ENCODE peak calls at places on chromosomes 13 and 19, in four cellular contexts. One of them, this sample, is unnamed.
A peak's percentile ranks its signal among the peaks of the same experiment; 100 is the strongest.

GRCh38 chr13:45350152-45350551 is 9.2 kb upstream of the TPT1 start:
- DNase-seq in HS-5: no peak
- DNase-seq in activated naive CD4-positive, alpha-beta T cell treated with anti-CD3 and anti-CD28 coated beads for 36 hours: no peak
- DNase-seq in brain microvascular endothelial cell: no peak
- DNase-seq in this sample: no peak

GRCh38 chr13:99751517-99752199 is 219.9 kb downstream of the ZIC5 start:
- DNase-seq in HS-5: no peak
- DNase-seq in activated naive CD4-positive, alpha-beta T cell treated with anti-CD3 and anti-CD28 coated beads for 36 hours: no peak
- DNase-seq in brain microvascular endothelial cell: no peak
- DNase-seq in this sample: no peak

GRCh38 chr13:45086484-45086883 is 33.8 kb upstream of the GTF2F2 start:
- DNase-seq in HS-5: peak; percentile 57
- DNase-seq in activated naive CD4-positive, alpha-beta T cell treated with anti-CD3 and anti-CD28 coated beads for 36 hours: no peak
- DNase-seq in brain microvascular endothelial cell: no peak
- DNase-seq in this sample: no peak

GRCh38 chr13:76398426-76398825 is 487.8 kb downstream of the KCTD12 start:
- DNase-seq in activated naive CD4-positive, alpha-beta T cell treated with anti-CD3 and anti-CD28 coated beads for 36 hours: no peak
- DNase-seq in brain microvascular endothelial cell: peak; percentile 25
- DNase-seq in HS-5: no peak
- DNase-seq in this sample: no peak

GRCh38 chr13:114038211-114038613 is 64.3 kb upstream of the C13orf46 start:
- DNase-seq in activated naive CD4-positive, alpha-beta T cell treated with anti-CD3 and anti-CD28 coated beads for 36 hours: no peak
- DNase-seq in brain microvascular endothelial cell: no peak
- DNase-seq in HS-5: no peak
- DNase-seq in this sample: no peak

GRCh38 chr19:55117063-55117635 is 288 bp downstream of the PPP1R12C start:
- DNase-seq in HS-5: no peak
- DNase-seq in activated naive CD4-positive, alpha-beta T cell treated with anti-CD3 and anti-CD28 coated beads for 36 hours: peak; percentile 22
- DNase-seq in brain microvascular endothelial cell: no peak
- DNase-seq in this sample: no peak

GRCh38 chr13:50910483-50910805 is 853 bp downstream of the RNASEH2B start:
- DNase-seq in HS-5: no peak
- DNase-seq in activated naive CD4-positive, alpha-beta T cell treated with anti-CD3 and anti-CD28 coated beads for 36 hours: no peak
- DNase-seq in brain microvascular endothelial cell: no peak
- DNase-seq in this sample: no peak

GRCh38 chr19:6464070-6464873 is at the start of gene CRB3:
- DNase-seq in activated naive CD4-positive, alpha-beta T cell treated with anti-CD3 and anti-CD28 coated beads for 36 hours: peak; percentile 59
- DNase-seq in brain microvascular endothelial cell: no peak
- DNase-seq in HS-5: no peak
- DNase-seq in this sample: no peak

GRCh38 chr19:3338541-3339181 is 27.7 kb upstream of the NFIC start:
- DNase-seq in activated naive CD4-positive, alpha-beta T cell treated with anti-CD3 and anti-CD28 coated beads for 36 hours: peak; percentile 66
- DNase-seq in HS-5: no peak
- DNase-seq in brain microvascular endothelial cell: no peak
- DNase-seq in this sample: no peak

GRCh38 chr13:29520671-29521070 is 74.8 kb downstream of the SLC7A1 start:
- DNase-seq in brain microvascular endothelial cell: peak; percentile 84
- DNase-seq in HS-5: peak; percentile 47
- DNase-seq in activated naive CD4-positive, alpha-beta T cell treated with anti-CD3 and anti-CD28 coated beads for 36 hours: no peak
- DNase-seq in this sample: no peak

GRCh38 chr13:111258637-111259036 is 61.8 kb upstream of the TEX29 start:
- DNase-seq in HS-5: no peak
- DNase-seq in brain microvascular endothelial cell: no peak
- DNase-seq in activated naive CD4-positive, alpha-beta T cell treated with anti-CD3 and anti-CD28 coated beads for 36 hours: no peak
- DNase-seq in this sample: no peak

GRCh38 chr13:111632906-111633305 is 312.5 kb downstream of the TEX29 start:
- DNase-seq in activated naive CD4-positive, alpha-beta T cell treated with anti-CD3 and anti-CD28 coated beads for 36 hours: no peak
- DNase-seq in brain microvascular endothelial cell: no peak
- DNase-seq in HS-5: no peak
- DNase-seq in this sample: no peak

GRCh38 chr19:43697295-43697694 is 18.6 kb upstream of the IRGC start:
- DNase-seq in activated naive CD4-positive, alpha-beta T cell treated with anti-CD3 and anti-CD28 coated beads for 36 hours: no peak
- DNase-seq in brain microvascular endothelial cell: no peak
- DNase-seq in HS-5: no peak
- DNase-seq in this sample: no peak

GRCh38 chr13:20567881-20568528 is 1.0 kb downstream of the IFT88 start:
- DNase-seq in HS-5: no peak
- DNase-seq in brain microvascular endothelial cell: peak; percentile 7
- DNase-seq in activated naive CD4-positive, alpha-beta T cell treated with anti-CD3 and anti-CD28 coated beads for 36 hours: no peak
- DNase-seq in this sample: no peak

GRCh38 chr13:33112745-33113144 is 96.5 kb downstream of the KL start:
- DNase-seq in activated naive CD4-positive, alpha-beta T cell treated with anti-CD3 and anti-CD28 coated beads for 36 hours: no peak
- DNase-seq in HS-5: no peak
- DNase-seq in brain microvascular endothelial cell: peak; percentile 67
- DNase-seq in this sample: no peak

GRCh38 chr13:27450921-27451461 is 627 bp upstream of the MTIF3 start:
- DNase-seq in activated naive CD4-positive, alpha-beta T cell treated with anti-CD3 and anti-CD28 coated beads for 36 hours: peak; percentile 28
- DNase-seq in HS-5: no peak
- DNase-seq in brain microvascular endothelial cell: peak; percentile 12
- DNase-seq in this sample: peak; percentile 28

GRCh38 chr13:38167164-38167822 is 182.4 kb upstream of the UFM1 start:
- DNase-seq in activated naive CD4-positive, alpha-beta T cell treated with anti-CD3 and anti-CD28 coated beads for 36 hours: no peak
- DNase-seq in brain microvascular endothelial cell: no peak
- DNase-seq in HS-5: no peak
- DNase-seq in this sample: no peak

GRCh38 chr19:27777726-27778125 is 1435.2 kb downstream of the UQCRFS1 start:
- DNase-seq in activated naive CD4-positive, alpha-beta T cell treated with anti-CD3 and anti-CD28 coated beads for 36 hours: no peak
- DNase-seq in HS-5: no peak
- DNase-seq in brain microvascular endothelial cell: no peak
- DNase-seq in this sample: no peak

GRCh38 chr19:52139291-52140076 is at the start of gene ZNF616:
- DNase-seq in activated naive CD4-positive, alpha-beta T cell treated with anti-CD3 and anti-CD28 coated beads for 36 hours: peak; percentile 99
- DNase-seq in HS-5: peak; percentile 71
- DNase-seq in brain microvascular endothelial cell: peak; percentile 93
- DNase-seq in this sample: peak; percentile 97

GRCh38 chr19:19399733-19400438 is 5.6 kb upstream of the GATAD2A start:
- DNase-seq in activated naive CD4-positive, alpha-beta T cell treated with anti-CD3 and anti-CD28 coated beads for 36 hours: no peak
- DNase-seq in HS-5: no peak
- DNase-seq in brain microvascular endothelial cell: peak; percentile 17
- DNase-seq in this sample: no peak

GRCh38 chr13:43545317-43545874 is 241.4 kb downstream of the ENOX1 start:
- DNase-seq in HS-5: no peak
- DNase-seq in activated naive CD4-positive, alpha-beta T cell treated with anti-CD3 and anti-CD28 coated beads for 36 hours: no peak
- DNase-seq in brain microvascular endothelial cell: peak; percentile 6
- DNase-seq in this sample: no peak

GRCh38 chr13:23750383-23751121 is 138.6 kb downstream of the MIPEP start:
- DNase-seq in brain microvascular endothelial cell: peak; percentile 90
- DNase-seq in HS-5: no peak
- DNase-seq in activated naive CD4-positive, alpha-beta T cell treated with anti-CD3 and anti-CD28 coated beads for 36 hours: no peak
- DNase-seq in this sample: no peak

GRCh38 chr13:102779426-102780159 is 6.0 kb upstream of the TEX30 start:
- DNase-seq in brain microvascular endothelial cell: no peak
- DNase-seq in HS-5: no peak
- DNase-seq in activated naive CD4-positive, alpha-beta T cell treated with anti-CD3 and anti-CD28 coated beads for 36 hours: peak; percentile 36
- DNase-seq in this sample: no peak

This sample was measured in uterus.